ENCODE peak calls at places on chromosomes 13 and 19, in ten cellular contexts. One of them, this sample, is unnamed.

GRCh38 chr13:51342706-51343105 is 3.2 kb downstream of the SERPINE3 start:
- DNase-seq in amniotic epithelial cell: peak; percentile 81
- DNase-seq in ACHN: no peak
- DNase-seq in cardiac fibroblast: peak; percentile 41
- DNase-seq in GM12864: no peak
- DNase-seq in MM.1S: no peak
- DNase-seq in NCI-H1694: no peak
- DNase-seq in NCI-H1092 treated with DMSO at 0.1 percent for 48 hours: no peak
- DNase-seq in gastrocnemius medialis: no peak
- DNase-seq in stimulated activated CD4-positive, alpha-beta T cell treated with anti-CD3 and anti-CD28 coated beads, Interleukin-2, amount 100 ng/mL, for 24 hours: no peak
- DNase-seq in this sample: no peak

GRCh38 chr13:33283195-33283910 is 2.2 kb downstream of the STARD13 start:
- DNase-seq in MM.1S: no peak
- DNase-seq in GM12864: no peak
- DNase-seq in gastrocnemius medialis: no peak
- DNase-seq in stimulated activated CD4-positive, alpha-beta T cell treated with anti-CD3 and anti-CD28 coated beads, Interleukin-2, amount 100 ng/mL, for 24 hours: no peak
- DNase-seq in amniotic epithelial cell: no peak
- DNase-seq in ACHN: no peak
- DNase-seq in NCI-H1694: no peak
- DNase-seq in NCI-H1092 treated with DMSO at 0.1 percent for 48 hours: no peak
- DNase-seq in cardiac fibroblast: no peak
- DNase-seq in this sample: no peak

GRCh38 chr19:13764821-13765394 is 586 bp downstream of the MRI1 start:
- DNase-seq in GM12864: no peak
- DNase-seq in stimulated activated CD4-positive, alpha-beta T cell treated with anti-CD3 and anti-CD28 coated beads, Interleukin-2, amount 100 ng/mL, for 24 hours: peak; percentile 50
- DNase-seq in ACHN: no peak
- DNase-seq in amniotic epithelial cell: peak; percentile 32
- DNase-seq in MM.1S: no peak
- DNase-seq in NCI-H1092 treated with DMSO at 0.1 percent for 48 hours: peak; percentile 19
- DNase-seq in cardiac fibroblast: peak; percentile 18
- DNase-seq in NCI-H1694: no peak
- DNase-seq in gastrocnemius medialis: no peak
- DNase-seq in this sample: no peak

GRCh38 chr13:60733933-60734332 is 336.9 kb downstream of the TDRD3 start:
- DNase-seq in gastrocnemius medialis: no peak
- DNase-seq in amniotic epithelial cell: no peak
- DNase-seq in GM12864: no peak
- DNase-seq in NCI-H1092 treated with DMSO at 0.1 percent for 48 hours: no peak
- DNase-seq in NCI-H1694: no peak
- DNase-seq in MM.1S: no peak
- DNase-seq in ACHN: no peak
- DNase-seq in stimulated activated CD4-positive, alpha-beta T cell treated with anti-CD3 and anti-CD28 coated beads, Interleukin-2, amount 100 ng/mL, for 24 hours: no peak
- DNase-seq in cardiac fibroblast: no peak
- DNase-seq in this sample: no peak

GRCh38 chr13:25688524-25688923 is 316.8 kb downstream of the ATP8A2 start:
- DNase-seq in cardiac fibroblast: no peak
- DNase-seq in NCI-H1092 treated with DMSO at 0.1 percent for 48 hours: peak; percentile 55
- DNase-seq in MM.1S: no peak
- DNase-seq in stimulated activated CD4-positive, alpha-beta T cell treated with anti-CD3 and anti-CD28 coated beads, Interleukin-2, amount 100 ng/mL, for 24 hours: no peak
- DNase-seq in NCI-H1694: no peak
- DNase-seq in ACHN: no peak
- DNase-seq in amniotic epithelial cell: no peak
- DNase-seq in GM12864: no peak
- DNase-seq in gastrocnemius medialis: peak; percentile 41
- DNase-seq in this sample: no peak

GRCh38 chr13:42970824-42971669 is 21.0 kb downstream of the EPSTI1 start:
- DNase-seq in MM.1S: peak; percentile 53
- DNase-seq in NCI-H1694: peak; percentile 2
- DNase-seq in GM12864: peak; percentile 55
- DNase-seq in amniotic epithelial cell: peak; percentile 54
- DNase-seq in gastrocnemius medialis: no peak
- DNase-seq in stimulated activated CD4-positive, alpha-beta T cell treated with anti-CD3 and anti-CD28 coated beads, Interleukin-2, amount 100 ng/mL, for 24 hours: peak; percentile 55
- DNase-seq in NCI-H1092 treated with DMSO at 0.1 percent for 48 hours: peak; percentile 18
- DNase-seq in ACHN: peak; percentile 54
- DNase-seq in cardiac fibroblast: peak; percentile 36
- DNase-seq in this sample: no peak

GRCh38 chr19:33767898-33768413 is 28.7 kb upstream of the KCTD15 start:
- DNase-seq in ACHN: peak; percentile 34
- DNase-seq in NCI-H1092 treated with DMSO at 0.1 percent for 48 hours: no peak
- DNase-seq in MM.1S: peak; percentile 29
- DNase-seq in cardiac fibroblast: peak; percentile 24
- DNase-seq in NCI-H1694: no peak
- DNase-seq in gastrocnemius medialis: no peak
- DNase-seq in GM12864: no peak
- DNase-seq in stimulated activated CD4-positive, alpha-beta T cell treated with anti-CD3 and anti-CD28 coated beads, Interleukin-2, amount 100 ng/mL, for 24 hours: peak; percentile 30
- DNase-seq in amniotic epithelial cell: peak; percentile 11
- DNase-seq in this sample: no peak

GRCh38 chr13:76570485-76570884 is 315.7 kb downstream of the KCTD12 start:
- DNase-seq in NCI-H1694: no peak
- DNase-seq in MM.1S: no peak
- DNase-seq in amniotic epithelial cell: no peak
- DNase-seq in stimulated activated CD4-positive, alpha-beta T cell treated with anti-CD3 and anti-CD28 coated beads, Interleukin-2, amount 100 ng/mL, for 24 hours: no peak
- DNase-seq in gastrocnemius medialis: no peak
- DNase-seq in NCI-H1092 treated with DMSO at 0.1 percent for 48 hours: no peak
- DNase-seq in cardiac fibroblast: no peak
- DNase-seq in GM12864: no peak
- DNase-seq in ACHN: no peak
- DNase-seq in this sample: no peak

GRCh38 chr19:54266133-54266532 is 9.1 kb upstream of the LILRB5 start:
- DNase-seq in NCI-H1694: peak; percentile 64
- DNase-seq in NCI-H1092 treated with DMSO at 0.1 percent for 48 hours: peak; percentile 11
- DNase-seq in gastrocnemius medialis: no peak
- DNase-seq in MM.1S: peak; percentile 78
- DNase-seq in stimulated activated CD4-positive, alpha-beta T cell treated with anti-CD3 and anti-CD28 coated beads, Interleukin-2, amount 100 ng/mL, for 24 hours: peak; percentile 78
- DNase-seq in GM12864: peak; percentile 27
- DNase-seq in amniotic epithelial cell: peak; percentile 61
- DNase-seq in cardiac fibroblast: peak; percentile 78
- DNase-seq in ACHN: peak; percentile 64
- DNase-seq in this sample: peak; percentile 9

GRCh38 chr13:27170521-27171243 is 929 bp downstream of the USP12 start:
- DNase-seq in NCI-H1694: no peak
- DNase-seq in cardiac fibroblast: peak; percentile 41
- DNase-seq in GM12864: no peak
- DNase-seq in ACHN: peak; percentile 34
- DNase-seq in MM.1S: no peak
- DNase-seq in stimulated activated CD4-positive, alpha-beta T cell treated with anti-CD3 and anti-CD28 coated beads, Interleukin-2, amount 100 ng/mL, for 24 hours: peak; percentile 55
- DNase-seq in gastrocnemius medialis: peak; percentile 12
- DNase-seq in amniotic epithelial cell: peak; percentile 26
- DNase-seq in NCI-H1092 treated with DMSO at 0.1 percent for 48 hours: peak; percentile 73
- DNase-seq in this sample: no peak

GRCh38 chr19:1284979-1285736 is 515 bp upstream of the EFNA2 start:
- DNase-seq in cardiac fibroblast: no peak
- DNase-seq in gastrocnemius medialis: no peak
- DNase-seq in GM12864: no peak
- DNase-seq in amniotic epithelial cell: no peak
- DNase-seq in NCI-H1694: no peak
- DNase-seq in MM.1S: no peak
- DNase-seq in stimulated activated CD4-positive, alpha-beta T cell treated with anti-CD3 and anti-CD28 coated beads, Interleukin-2, amount 100 ng/mL, for 24 hours: no peak
- DNase-seq in ACHN: no peak
- DNase-seq in NCI-H1092 treated with DMSO at 0.1 percent for 48 hours: no peak
- DNase-seq in this sample: no peak

GRCh38 chr13:49044849-49045248 is 69.1 kb downstream of the FNDC3A start:
- DNase-seq in ACHN: no peak
- DNase-seq in NCI-H1694: no peak
- DNase-seq in gastrocnemius medialis: no peak
- DNase-seq in MM.1S: no peak
- DNase-seq in GM12864: no peak
- DNase-seq in NCI-H1092 treated with DMSO at 0.1 percent for 48 hours: no peak
- DNase-seq in stimulated activated CD4-positive, alpha-beta T cell treated with anti-CD3 and anti-CD28 coated beads, Interleukin-2, amount 100 ng/mL, for 24 hours: no peak
- DNase-seq in cardiac fibroblast: no peak
- DNase-seq in amniotic epithelial cell: no peak
- DNase-seq in this sample: no peak

GRCh38 chr19:47227347-47228167 is 3.4 kb downstream of the BBC3 start:
- DNase-seq in cardiac fibroblast: peak; percentile 98
- DNase-seq in stimulated activated CD4-positive, alpha-beta T cell treated with anti-CD3 and anti-CD28 coated beads, Interleukin-2, amount 100 ng/mL, for 24 hours: peak; percentile 47
- DNase-seq in NCI-H1092 treated with DMSO at 0.1 percent for 48 hours: no peak
- DNase-seq in NCI-H1694: no peak
- DNase-seq in gastrocnemius medialis: peak; percentile 85
- DNase-seq in amniotic epithelial cell: peak; percentile 92
- DNase-seq in ACHN: peak; percentile 91
- DNase-seq in GM12864: no peak
- DNase-seq in MM.1S: peak; percentile 70
- DNase-seq in this sample: no peak

GRCh38 chr19:43780706-43781525 is at the start of gene KCNN4:
- DNase-seq in cardiac fibroblast: no peak
- DNase-seq in gastrocnemius medialis: no peak
- DNase-seq in MM.1S: no peak
- DNase-seq in ACHN: no peak
- DNase-seq in amniotic epithelial cell: peak; percentile 66
- DNase-seq in GM12864: no peak
- DNase-seq in NCI-H1092 treated with DMSO at 0.1 percent for 48 hours: no peak
- DNase-seq in stimulated activated CD4-positive, alpha-beta T cell treated with anti-CD3 and anti-CD28 coated beads, Interleukin-2, amount 100 ng/mL, for 24 hours: peak; percentile 78
- DNase-seq in NCI-H1694: no peak
- DNase-seq in this sample: no peak

GRCh38 chr13:85174291-85174690 is 624.9 kb downstream of the SLITRK6 start:
- DNase-seq in ACHN: no peak
- DNase-seq in cardiac fibroblast: no peak
- DNase-seq in GM12864: no peak
- DNase-seq in MM.1S: no peak
- DNase-seq in NCI-H1092 treated with DMSO at 0.1 percent for 48 hours: no peak
- DNase-seq in NCI-H1694: no peak
- DNase-seq in stimulated activated CD4-positive, alpha-beta T cell treated with anti-CD3 and anti-CD28 coated beads, Interleukin-2, amount 100 ng/mL, for 24 hours: no peak
- DNase-seq in amniotic epithelial cell: no peak
- DNase-seq in gastrocnemius medialis: no peak
- DNase-seq in this sample: no peak

GRCh38 chr19:55196803-55197202 is 12.5 kb downstream of the PTPRH start:
- DNase-seq in cardiac fibroblast: no peak
- DNase-seq in ACHN: no peak
- DNase-seq in GM12864: no peak
- DNase-seq in gastrocnemius medialis: no peak
- DNase-seq in amniotic epithelial cell: no peak
- DNase-seq in stimulated activated CD4-positive, alpha-beta T cell treated with anti-CD3 and anti-CD28 coated beads, Interleukin-2, amount 100 ng/mL, for 24 hours: no peak
- DNase-seq in NCI-H1694: no peak
- DNase-seq in MM.1S: no peak
- DNase-seq in NCI-H1092 treated with DMSO at 0.1 percent for 48 hours: no peak
- DNase-seq in this sample: no peak